ENCODE peak calls at places on chromosomes 11 and 22, in four cellular contexts. E, N, P and S are unnamed samples.

GRCh38 chr11:109808569-109808968 is 284.6 kb upstream of the ZC3H12C start:
- DNase-seq in E (no peak), N (no peak), P (no peak), S (no peak)

GRCh38 chr11:73359341-73359740 is 16.9 kb upstream of the RELT start:
- DNase-seq in E (no peak), N (no peak), P (no peak), S (no peak)

GRCh38 chr11:18757742-18758294 is 31.8 kb upstream of the IGSF22 start:
- DNase-seq in E (no peak), N (no peak), P (no peak), S (no peak)

GRCh38 chr22:50267591-50268390 is 2.4 kb downstream of the MAPK11 start:
- DNase-seq in E (no peak), N (peak; percentile 83), P (peak; percentile 67), S (peak; percentile 28)

GRCh38 chr22:32411388-32411787 is 659 bp downstream of the RTCB start:
- DNase-seq in E (no peak), N (no peak), P (no peak), S (no peak)

GRCh38 chr22:49688516-49689254 is 139.0 kb downstream of the BRD1 start:
- DNase-seq in E (no peak), N (no peak), P (no peak), S (no peak)

GRCh38 chr11:97398246-97398645 is 1008.4 kb downstream of the JRKL start:
- DNase-seq in E (no peak), N (no peak), P (no peak), S (no peak)

GRCh38 chr11:83019888-83020579 is 51.7 kb downstream of the RAB30 start:
- DNase-seq in E (no peak), N (peak; percentile 72), P (no peak), S (no peak)

GRCh38 chr22:27576815-27577564 is 224.6 kb downstream of the MN1 start:
- DNase-seq in E (no peak), N (no peak), P (no peak), S (no peak)

GRCh38 chr22:17213976-17214375 is 5.3 kb downstream of the ADA2 start:
- DNase-seq in E (no peak), N (peak; percentile 68), P (peak; percentile 59), S (peak; percentile 38)

GRCh38 chr11:64998690-64999431 is 2.1 kb upstream of the BATF2 start:
- DNase-seq in E (no peak), N (peak; percentile 79), P (no peak), S (peak; percentile 73)

GRCh38 chr22:42868751-42869251 is 11.7 kb upstream of the ARFGAP3 start:
- DNase-seq in E (no peak), N (peak; percentile 49), P (no peak), S (no peak)

GRCh38 chr22:40250608-40251007 is 72.9 kb downstream of the TNRC6B start:
- DNase-seq in E (no peak), N (no peak), P (no peak), S (no peak)

GRCh38 chr11:14582835-14583234 is 60.8 kb upstream of the PDE3B start:
- DNase-seq in E (no peak), N (no peak), P (no peak), S (no peak)

GRCh38 chr11:43830928-43831440 is 49.6 kb upstream of the ALKBH3 start:
- DNase-seq in E (peak; percentile 24), N (no peak), P (no peak), S (no peak)

GRCh38 chr11:996681-997080 is 39.8 kb downstream of the MUC6 start:
- DNase-seq in E (no peak), N (no peak), P (no peak), S (no peak)

GRCh38 chr11:79062814-79063762 is 377.7 kb downstream of the TENM4 start:
- DNase-seq in E (no peak), N (no peak), P (peak; percentile 86), S (no peak)

GRCh38 chr11:121652982-121653381 is 200.2 kb upstream of the SORL1-AS1 start:
- DNase-seq in E (no peak), N (no peak), P (peak; percentile 49), S (no peak)

GRCh38 chr22:20542736-20543135 is 35.3 kb downstream of the MED15 start:
- DNase-seq in E (no peak), N (no peak), P (no peak), S (no peak)
- H3K27ac ChIP-seq in E (no peak overlapping the region), N (no peak overlapping the region), P (no peak overlapping the region), S (no peak overlapping the region)

DNA sequence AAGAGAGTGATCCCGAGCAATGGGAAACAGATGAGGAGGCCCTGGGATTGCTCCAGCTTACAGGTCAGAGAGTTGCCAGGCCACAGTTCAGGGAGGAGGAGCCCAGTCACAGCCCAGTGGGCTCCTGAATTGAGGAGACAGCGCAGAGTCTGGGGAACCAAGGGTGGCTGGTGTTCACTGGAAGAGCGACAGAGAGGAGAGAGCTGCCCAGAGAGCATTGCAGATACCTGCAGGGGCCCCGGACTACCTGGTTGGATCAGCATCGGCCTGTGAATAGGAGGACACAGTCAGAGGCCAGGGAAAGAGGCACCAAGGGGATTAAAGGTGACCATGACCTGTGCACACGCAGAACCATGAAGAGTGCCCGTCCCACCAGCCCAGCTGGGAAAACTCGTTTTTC is 648.6 kb downstream of the TBC1D22A start:
- DNase-seq in E (no peak), N (no peak), P (no peak), S (no peak)
- H3K9me3 ChIP-seq in E (peaks cover 43% of the 10 kb centered on the region), N (no peaks in the 10 kb centered on the region), P (no peaks in the 10 kb centered on the region), S (no peaks in the 10 kb centered on the region)

DNA sequence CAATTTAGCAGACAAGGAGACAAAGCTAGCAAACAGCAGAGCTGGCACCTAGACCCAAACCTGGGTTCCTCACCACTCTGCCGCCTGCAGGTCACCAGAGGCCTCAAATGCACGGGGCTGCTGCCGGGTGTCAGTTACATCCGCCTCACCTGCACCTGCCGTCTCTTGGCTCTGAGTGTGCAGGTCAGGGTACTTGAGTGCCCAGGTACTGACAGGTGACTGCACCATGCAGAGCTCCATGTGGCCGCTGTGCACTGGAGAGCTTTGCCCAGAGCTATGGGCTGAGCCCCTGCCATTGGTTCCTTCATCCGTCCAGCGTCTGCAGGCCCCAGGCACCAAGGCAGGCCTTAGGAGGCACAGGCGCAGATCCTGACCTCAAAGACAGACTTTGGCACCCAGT is 35.0 kb downstream of the PDGFB start:
- DNase-seq in E (no peak), N (no peak), P (no peak), S (no peak)
- H3K4me1 ChIP-seq in E (peaks cover 24% of the 10 kb centered on the region), N (no peaks in the 10 kb centered on the region), P (peaks cover 3% of the 10 kb centered on the region), S (no peaks in the 10 kb centered on the region)

GRCh38 chr11:93613432-93613831 is 48.0 kb upstream of the CEP295 start:
- DNase-seq in E (no peak), N (no peak), P (no peak), S (no peak)
- H3K27ac ChIP-seq in E (no peak overlapping the region), N (no peak overlapping the region), P (no peak overlapping the region), S (no peak overlapping the region)

DNA sequence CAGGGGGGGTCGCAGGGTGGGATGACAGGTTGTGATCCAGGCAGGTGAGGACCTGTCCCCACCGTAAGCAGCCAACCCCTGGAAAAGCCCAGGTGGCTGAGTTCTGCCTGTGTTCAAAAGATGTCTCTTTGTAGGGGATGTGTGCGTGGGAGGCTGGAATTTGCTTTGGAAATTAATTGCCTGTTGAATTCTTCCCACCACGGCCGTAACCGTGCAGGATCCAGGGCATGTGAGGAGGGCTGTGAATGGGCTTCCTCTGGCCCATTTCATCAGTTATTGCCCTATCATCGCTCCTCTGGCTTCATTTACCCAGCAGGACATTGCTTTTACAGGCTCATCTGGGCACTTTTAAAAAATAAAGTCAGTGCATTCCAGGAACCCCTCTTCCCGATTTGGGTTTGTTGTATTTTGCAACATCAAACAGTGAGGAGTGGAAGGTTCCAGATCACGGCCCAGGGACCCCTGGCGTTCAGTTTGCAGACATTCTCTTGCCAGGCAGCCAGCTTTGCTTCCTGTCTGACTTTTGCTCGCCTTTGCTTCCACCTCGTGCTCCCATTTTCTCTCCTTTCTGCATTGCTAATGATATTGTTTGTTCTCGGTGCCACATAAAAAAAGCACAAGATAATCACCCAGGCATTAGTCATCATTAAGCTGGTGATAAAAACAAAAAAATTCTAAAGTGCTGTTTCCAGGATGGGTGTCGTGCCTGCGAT is 1306.6 kb downstream of the BRD1 start:
- DNase-seq in E (no peak), N (no peak), P (no peak), S (no peak)
- H3K9me3 ChIP-seq in E (no peaks in the 10 kb centered on the region), N (no peaks in the 10 kb centered on the region), P (no peaks in the 10 kb centered on the region), S (no peaks in the 10 kb centered on the region)